ENCODE peak calls at places on chromosomes 3 and 15, in ten cellular contexts. J, C, E, Q, A, K, S, X, L and U are unnamed samples.

GRCh38 chr15:100150906-100151305 is 190.9 kb downstream of the ADAMTS17 start:
- DNase-seq in J (no peak), C (no peak), E (no peak), Q (no peak), A (no peak), K (no peak), S (no peak), X (no peak), L (no peak), U (no peak)

GRCh38 chr15:40844543-40844981 is 714 bp downstream of the SPINT1 start:
- DNase-seq in J (peak; percentile 26), C (peak; percentile 65), E (no peak), Q (peak; percentile 14), A (no peak), K (peak; percentile 39), S (no peak), X (no peak), L (no peak), U (no peak)

GRCh38 chr3:10437995-10438901 is 67.1 kb downstream of the ATP2B2 start:
- DNase-seq in J (no peak), C (no peak), E (peak; percentile 96), Q (peak; percentile 88), A (peak; percentile 26), K (no peak), S (no peak), X (peak; percentile 68), L (peak; percentile 7), U (peak; percentile 83)

GRCh38 chr3:39095778-39096177 is 11.6 kb downstream of the GORASP1 start:
- DNase-seq in J (no peak), C (no peak), E (no peak), Q (no peak), A (no peak), K (no peak), S (no peak), X (no peak), L (no peak), U (no peak)

GRCh38 chr3:139797724-139798343 is 120.1 kb upstream of the NMNAT3 start:
- DNase-seq in J (no peak), C (no peak), E (peak; percentile 6), Q (peak; percentile 69), A (peak; percentile 17), K (no peak), S (no peak), X (peak; percentile 85), L (peak; percentile 57), U (peak; percentile 51)

GRCh38 chr3:127690823-127691452 is 18.2 kb downstream of the ABTB1 start:
- DNase-seq in J (peak; percentile 27), C (peak; percentile 73), E (peak; percentile 70), Q (peak; percentile 79), A (peak; percentile 55), K (no peak), S (peak; percentile 86), X (peak; percentile 64), L (peak; percentile 64), U (peak; percentile 64)

GRCh38 chr15:76773234-76773633 is 131.9 kb downstream of the SCAPER start:
- DNase-seq in J (no peak), C (no peak), E (no peak), Q (no peak), A (no peak), K (no peak), S (no peak), X (no peak), L (no peak), U (no peak)

GRCh38 chr3:152728346-152728980 is 106.5 kb upstream of the P2RY1 start:
- DNase-seq in J (no peak), C (no peak), E (no peak), Q (no peak), A (no peak), K (no peak), S (no peak), X (no peak), L (peak; percentile 27), U (no peak)

GRCh38 chr15:40272713-40273056 is 10.2 kb downstream of the ANKRD63 start:
- DNase-seq in J (no peak), C (no peak), E (no peak), Q (no peak), A (no peak), K (no peak), S (no peak), X (no peak), L (no peak), U (no peak)

GRCh38 chr15:91939432-91939831 is 85.9 kb downstream of the SLCO3A1 start:
- DNase-seq in J (peak; percentile 69), C (peak; percentile 80), E (no peak), Q (no peak), A (no peak), K (no peak), S (no peak), X (no peak), L (no peak), U (no peak)

GRCh38 chr3:147195896-147196295 is 210.4 kb downstream of the ZIC4 start:
- DNase-seq in J (no peak), C (no peak), E (peak; percentile 18), Q (peak; percentile 19), A (no peak), K (no peak), S (no peak), X (no peak), L (no peak), U (peak; percentile 24)

GRCh38 chr15:78402056-78402610 is 35.9 kb upstream of the IREB2 start:
- DNase-seq in J (no peak), C (no peak), E (no peak), Q (no peak), A (no peak), K (no peak), S (no peak), X (no peak), L (no peak), U (no peak)

GRCh38 chr15:101578443-101578894 is 73.7 kb downstream of the TM2D3 start:
- DNase-seq in J (peak; percentile 44), C (peak; percentile 70), E (no peak), Q (peak; percentile 40), A (peak; percentile 18), K (peak; percentile 70), S (no peak), X (peak; percentile 47), L (peak; percentile 32), U (no peak)

DNA sequence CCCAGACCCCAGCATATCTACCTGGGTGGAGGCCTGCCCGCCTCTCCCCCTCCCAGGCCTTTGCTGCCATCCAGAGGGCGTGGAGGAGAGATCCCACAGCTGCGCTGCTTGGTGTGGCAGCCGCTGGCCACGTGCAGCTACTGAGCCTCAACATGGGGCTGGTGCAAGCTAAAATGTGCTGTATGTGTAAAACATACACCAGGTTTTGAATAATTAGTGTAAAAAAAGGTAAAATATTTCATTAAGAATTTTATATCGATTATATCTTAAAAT is 95.8 kb downstream of the SEC22A start:
- DNase-seq in J (no peak), C (peak; percentile 42), E (no peak), Q (no peak), A (no peak), K (no peak), S (no peak), X (no peak), L (no peak), U (no peak)
- TF ChIP-seq CTCF in J (no peak), C (no peak), E (no peak), Q (no peak), A (no peak), K (no peak), S (no peak), X (no peak), L (no peak), U (no peak)

DNA sequence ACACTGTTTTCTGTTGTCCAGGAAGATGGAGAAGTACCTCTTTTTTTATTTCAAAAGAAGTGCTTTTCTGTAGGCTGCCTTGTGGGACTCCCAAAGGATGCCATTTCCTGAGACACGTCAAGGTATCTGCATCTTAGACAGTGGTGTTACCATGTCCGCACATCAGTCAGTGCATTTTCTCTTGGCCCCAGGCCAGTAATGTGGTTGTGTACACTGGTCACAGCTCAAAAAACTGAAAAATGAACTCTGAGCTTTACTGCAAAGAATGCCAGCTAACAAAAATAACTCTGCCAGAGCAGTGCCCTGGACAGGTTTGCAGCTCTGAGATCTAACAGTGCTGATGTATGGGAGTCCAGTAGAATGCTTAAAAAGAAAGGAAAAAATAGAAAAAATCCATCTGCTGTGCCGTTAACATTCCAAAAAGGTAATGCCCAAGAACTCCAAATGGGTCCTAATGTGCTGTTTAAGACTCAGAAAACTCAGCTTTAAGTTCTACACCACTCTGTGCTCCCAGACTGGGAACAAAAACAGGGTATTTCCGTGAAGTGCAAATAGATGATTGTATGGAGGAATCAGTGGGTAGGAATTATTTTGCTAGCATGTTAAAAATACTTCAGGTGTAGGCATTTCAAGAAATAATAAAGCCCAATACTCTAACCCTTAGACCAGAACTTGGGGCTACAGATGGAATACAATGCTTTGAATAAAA is 315.9 kb downstream of the FEZF2 start:
- DNase-seq in J (no peak), C (no peak), E (no peak), Q (no peak), A (no peak), K (no peak), S (no peak), X (no peak), L (no peak), U (peak; percentile 17)
- H3K4me3 ChIP-seq in J (no peak overlapping the region), C (no peak overlapping the region), E (no peak overlapping the region), Q (no peak overlapping the region), A (no peak overlapping the region), K (no peak overlapping the region), S (no peak overlapping the region), X (no peak overlapping the region), L (no peak overlapping the region), U (no peak overlapping the region)

DNA sequence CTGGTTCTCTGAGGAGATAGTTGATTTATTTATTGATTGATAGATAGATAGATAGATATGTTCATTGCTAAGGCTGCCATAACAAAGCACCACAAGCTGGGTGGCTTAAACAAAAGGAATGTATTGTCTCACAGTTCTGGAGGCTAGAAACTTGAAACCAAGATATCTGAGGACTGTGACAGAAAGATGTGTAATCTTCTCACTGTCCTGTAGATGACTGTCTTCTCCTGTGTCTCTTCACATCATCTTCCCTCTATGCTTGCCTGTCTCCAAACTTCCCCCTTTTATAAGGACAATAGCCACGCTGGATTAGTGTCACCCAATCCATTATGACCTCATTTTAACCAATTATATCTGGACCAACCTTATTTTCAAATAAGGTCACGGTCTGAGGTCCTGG is 41.0 kb downstream of the GNB4 start:
- DNase-seq in J (no peak), C (no peak), E (peak; percentile 37), Q (peak; percentile 32), A (no peak), K (no peak), S (no peak), X (no peak), L (no peak), U (peak; percentile 12)
- TF ChIP-seq CTCF in J (no peak), C (no peak), E (peak; percentile 20), Q (peak; percentile 19), A (no peak), K (no peak), S (no peak), X (no peak), L (no peak), U (no peak)

DNA sequence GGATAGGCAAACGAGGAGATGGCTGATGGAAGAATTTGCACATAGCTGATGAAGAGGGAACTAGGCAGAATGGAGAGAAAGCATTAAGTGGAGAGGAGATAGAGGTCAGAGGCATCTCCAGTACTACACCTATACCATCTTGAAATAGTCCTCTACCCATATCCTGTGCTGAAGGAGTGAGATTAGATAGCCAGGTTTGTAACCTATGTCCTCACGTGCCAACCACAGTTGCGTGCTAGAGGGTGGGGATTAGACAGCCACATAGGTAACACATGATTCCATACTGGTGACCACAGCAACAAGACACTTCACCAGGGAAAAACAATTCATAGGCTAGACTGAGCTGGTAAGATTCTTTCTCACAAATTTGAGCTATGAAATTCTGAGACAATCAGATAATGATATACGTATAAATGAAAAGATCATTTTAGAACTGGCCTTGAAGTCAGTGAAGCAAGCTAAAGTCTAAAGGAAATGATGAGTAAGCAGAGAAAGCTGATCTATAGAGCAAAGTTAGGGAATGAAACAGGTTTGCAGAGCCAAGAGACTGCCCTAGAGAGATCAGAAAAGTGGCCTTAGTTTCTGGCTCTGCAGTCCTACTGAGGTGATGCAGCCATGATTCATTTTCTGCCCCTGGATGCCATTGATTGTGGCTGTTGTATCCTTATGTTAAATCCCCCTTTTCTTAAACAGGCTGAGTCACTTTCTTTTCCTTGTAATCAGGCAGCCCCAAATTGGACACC is 17.7 kb downstream of the MYNN start:
- DNase-seq in J (no peak), C (no peak), E (peak; percentile 55), Q (peak; percentile 25), A (peak; percentile 55), K (no peak), S (no peak), X (no peak), L (no peak), U (peak; percentile 18)
- H3K4me3 ChIP-seq in J (no peak overlapping the region), C (no peak overlapping the region), E (no peak overlapping the region), Q (no peak overlapping the region), A (no peak overlapping the region), K (no peak overlapping the region), S (no peak overlapping the region), X (no peak overlapping the region), L (no peak overlapping the region), U (no peak overlapping the region)